ENCODE peak calls at places on chromosomes 16 and 17, in seven cellular contexts. O, E, Z, R, P, V and A are unnamed samples.

GRCh38 chr17:5788266-5788900 is 204.1 kb upstream of the NLRP1 start:
- DNase-seq in O (no peak), E (no peak), Z (no peak), R (no peak), P (no peak), V (no peak), A (no peak)

GRCh38 chr16:86227801-86228200 is 282.5 kb upstream of the FOXF1 start:
- DNase-seq in O (no peak), E (no peak), Z (no peak), R (peak), P (no peak), V (no peak), A (no peak)

GRCh38 chr17:72764632-72765041 is 327.9 kb downstream of the SLC39A11 start:
- DNase-seq in O (no peak), E (no peak), Z (no peak), R (peak), P (no peak), V (no peak), A (no peak)

GRCh38 chr17:79192503-79193500 is 118.2 kb downstream of the ENGASE start:
- DNase-seq in O (peak), E (no peak), Z (peak), R (peak), P (peak), V (peak), A (peak)

GRCh38 chr17:50973557-50974494 is 107.7 kb upstream of the TOB1 start:
- DNase-seq in O (no peak), E (no peak), Z (no peak), R (no peak), P (no peak), V (no peak), A (no peak)

GRCh38 chr16:78108451-78108850 is 9.0 kb downstream of the WWOX start:
- DNase-seq in O (no peak), E (no peak), Z (no peak), R (no peak), P (no peak), V (no peak), A (no peak)

GRCh38 chr17:64491034-64491860 is 5.6 kb downstream of the POLG2 start:
- DNase-seq in O (peak), E (peak), Z (no peak), R (peak), P (no peak), V (no peak), A (no peak)

GRCh38 chr17:41710472-41711090 is 1.6 kb upstream of the GAST start:
- DNase-seq in O (peak), E (peak), Z (no peak), R (peak), P (no peak), V (no peak), A (no peak)

GRCh38 chr17:77034677-77035424 is 105.9 kb upstream of the SEC14L1 start:
- DNase-seq in O (no peak), E (no peak), Z (no peak), R (no peak), P (no peak), V (no peak), A (no peak)

GRCh38 chr17:39485555-39485954 is 24.3 kb downstream of the CDK12 start:
- DNase-seq in O (peak), E (no peak), Z (no peak), R (peak), P (no peak), V (no peak), A (no peak)

GRCh38 chr16:7221157-7221556 is 111.5 kb upstream of the RBFOX1 start:
- DNase-seq in O (no peak), E (no peak), Z (no peak), R (no peak), P (no peak), V (no peak), A (no peak)

GRCh38 chr17:64781394-64781793 is 119.3 kb upstream of the SMURF2 start:
- DNase-seq in O (peak), E (no peak), Z (peak), R (no peak), P (peak), V (no peak), A (no peak)

GRCh38 chr16:88790312-88791150 is 5.5 kb upstream of the PIEZO1 start:
- DNase-seq in O (peak), E (no peak), Z (no peak), R (no peak), P (peak), V (no peak), A (no peak)

GRCh38 chr16:26736084-26736483 is 330.6 kb upstream of the C16orf82 start:
- DNase-seq in O (no peak), E (no peak), Z (no peak), R (no peak), P (no peak), V (no peak), A (no peak)

GRCh38 chr17:78986048-78986648 is 6.4 kb upstream of the LGALS3BP start:
- DNase-seq in O (peak), E (no peak), Z (peak), R (peak), P (peak), V (no peak), A (no peak)

GRCh38 chr16:57618306-57619132 is 9.9 kb upstream of the ADGRG1 start:
- DNase-seq in O (peak), E (peak), Z (no peak), R (no peak), P (no peak), V (no peak), A (no peak)

GRCh38 chr16:3641801-3642396 is 12.6 kb upstream of the DNASE1 start:
- DNase-seq in O (no peak), E (no peak), Z (no peak), R (no peak), P (no peak), V (no peak), A (no peak)

GRCh38 chr17:66952681-66953638 is 11.5 kb upstream of the CACNG4 start:
- DNase-seq in O (no peak), E (no peak), Z (no peak), R (no peak), P (no peak), V (no peak), A (no peak)

GRCh38 chr17:13016881-13017622 is 775 bp downstream of the ELAC2 start:
- DNase-seq in O (peak), E (no peak), Z (no peak), R (no peak), P (no peak), V (no peak), A (no peak)

GRCh38 chr17:37791434-37791833 is 46.6 kb upstream of the HNF1B start:
- DNase-seq in O (peak), E (peak), Z (no peak), R (peak), P (no peak), V (no peak), A (no peak)

GRCh38 chr16:69260019-69260418 is 51.1 kb upstream of the VPS4A start:
- DNase-seq in O (no peak), E (no peak), Z (no peak), R (no peak), P (no peak), V (no peak), A (no peak)

GRCh38 chr16:77805403-77805802 is 17.0 kb downstream of the VAT1L start:
- DNase-seq in O (no peak), E (no peak), Z (peak), R (no peak), P (peak), V (no peak), A (no peak)

GRCh38 chr17:57408064-57408811 is 151.9 kb downstream of the MSI2 start:
- DNase-seq in O (no peak), E (no peak), Z (no peak), R (no peak), P (no peak), V (no peak), A (no peak)

GRCh38 chr16:81558444-81559175 is 114.0 kb downstream of the CMIP start:
- DNase-seq in O (no peak), E (no peak), Z (no peak), R (no peak), P (no peak), V (no peak), A (peak)

GRCh38 chr16:28163699-28164584 is 47.8 kb downstream of the XPO6 start:
- DNase-seq in O (peak), E (no peak), Z (no peak), R (peak), P (no peak), V (no peak), A (no peak)

GRCh38 chr16:30984669-30985400 is at the start of gene HSD3B7:
- DNase-seq in O (peak), E (peak), Z (peak), R (peak), P (peak), V (peak), A (peak)

GRCh38 chr17:3835410-3836229 is 10.4 kb downstream of the NCBP3 start:
- DNase-seq in O (peak), E (no peak), Z (peak), R (no peak), P (no peak), V (no peak), A (no peak)

GRCh38 chr16:81237942-81238295 is 570 bp upstream of the BCO1 start:
- DNase-seq in O (no peak), E (no peak), Z (no peak), R (no peak), P (no peak), V (no peak), A (no peak)

GRCh38 chr17:80145076-80146075 is 1.6 kb downstream of the EIF4A3 start:
- DNase-seq in O (no peak), E (no peak), Z (no peak), R (no peak), P (no peak), V (no peak), A (no peak)

GRCh38 chr16:85395207-85395912 is 217.8 kb upstream of the GSE1 start:
- DNase-seq in O (peak), E (peak), Z (peak), R (peak), P (peak), V (no peak), A (no peak)

GRCh38 chr16:27199747-27200146 is 3.6 kb upstream of the KDM8 start:
- DNase-seq in O (no peak), E (no peak), Z (no peak), R (no peak), P (no peak), V (no peak), A (no peak)

GRCh38 chr17:45021607-45022287 is 29.7 kb downstream of the DCAKD start:
- DNase-seq in O (peak), E (peak), Z (peak), R (peak), P (peak), V (peak), A (peak)

GRCh38 chr17:66676421-66676820 is 158.5 kb upstream of the CACNG5 start:
- DNase-seq in O (no peak), E (no peak), Z (no peak), R (no peak), P (no peak), V (no peak), A (no peak)

DNA sequence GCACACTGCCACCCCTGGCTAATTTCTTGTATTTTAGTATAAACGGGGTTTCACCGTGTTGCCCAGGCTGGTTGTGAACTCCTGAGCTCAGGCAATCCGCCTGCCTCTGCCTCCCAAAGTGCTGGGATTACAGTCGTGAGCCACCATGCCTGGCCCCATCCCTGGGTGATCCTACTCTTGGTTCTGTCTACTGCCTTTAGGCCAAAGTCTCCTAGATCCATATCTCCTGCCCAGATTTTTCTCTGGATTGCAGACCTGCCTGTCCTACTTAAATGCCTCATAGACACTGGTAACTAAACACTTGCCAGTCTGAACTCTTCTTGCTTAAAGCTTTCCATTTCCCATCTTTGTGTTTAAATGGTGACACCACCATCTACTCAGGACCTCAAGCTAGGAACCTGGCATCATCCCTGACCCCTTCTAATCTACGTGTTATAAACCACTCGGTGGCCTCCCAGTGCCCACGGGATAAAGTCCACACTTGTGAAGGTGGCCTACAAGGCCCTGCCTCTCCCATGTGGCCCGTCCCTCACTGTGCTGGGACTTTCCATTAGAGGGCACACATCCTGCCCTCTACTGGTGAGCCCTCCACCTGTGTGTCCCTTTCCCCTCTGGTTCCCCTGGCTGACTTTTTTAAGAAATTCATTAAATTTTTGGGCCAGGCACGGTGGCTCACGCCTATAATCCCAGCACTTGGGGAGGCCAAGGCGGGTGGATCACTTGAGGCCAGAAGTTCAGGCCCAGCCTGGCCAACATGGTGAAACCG is 51.1 kb downstream of the USP43 start:
- DNase-seq in O (no peak), E (no peak), Z (no peak), R (no peak), P (no peak), V (no peak), A (no peak)
- TF ChIP-seq CTCF in O (no peak), E (no peak), Z (no peak), R (no peak), P (no peak), V (no peak), A (no peak)

GRCh38 chr16:23595951-23596720 is at the start of gene NDUFAB1:
- DNase-seq in O (peak), E (peak), Z (peak), R (peak), P (peak), V (peak), A (peak)

GRCh38 chr16:23594186-23594585 is 1.9 kb downstream of the NDUFAB1 start:
- DNase-seq in O (no peak), E (no peak), Z (peak), R (no peak), P (no peak), V (no peak), A (no peak)

GRCh38 chr16:23595246-23595950 is 718 bp downstream of the NDUFAB1 start:
- DNase-seq in O (peak), E (no peak), Z (no peak), R (no peak), P (no peak), V (peak), A (no peak)

DNA sequence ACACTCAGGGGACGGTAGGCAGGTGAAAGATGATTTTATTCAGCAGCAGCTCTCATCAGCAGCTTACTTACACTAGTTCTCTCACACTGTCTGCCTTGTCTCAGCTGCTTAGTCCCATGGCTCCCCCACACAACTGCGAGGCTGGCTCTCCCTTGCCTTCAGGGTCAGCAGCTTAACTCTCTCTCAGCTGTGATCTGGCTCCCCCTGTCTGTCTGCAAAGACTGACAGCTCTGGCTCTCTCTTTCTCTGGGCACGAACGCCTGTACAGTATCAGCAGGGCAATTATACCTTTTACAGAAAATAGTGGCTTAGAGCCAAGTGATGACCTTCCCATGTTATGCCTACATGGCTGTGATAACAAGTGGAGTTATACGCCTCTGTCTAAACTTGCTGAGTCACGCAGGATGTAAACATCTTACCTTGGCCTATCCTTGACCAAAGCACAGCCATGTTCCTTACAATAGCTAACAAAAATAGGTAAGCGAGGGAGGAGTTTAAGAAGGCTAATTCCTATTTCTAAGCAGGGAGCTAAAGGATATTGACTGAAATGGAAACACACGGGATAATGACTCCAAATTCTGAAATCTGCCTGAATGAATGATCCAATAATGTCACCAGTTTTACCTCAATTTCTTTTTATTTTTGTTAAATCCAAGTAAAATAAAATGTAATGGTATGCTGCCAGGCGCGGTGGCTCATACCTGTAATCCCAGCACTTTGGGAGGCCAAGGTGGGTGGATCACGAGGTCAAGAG is 1.1 kb upstream of the NDUFAB1 start:
- DNase-seq in O (peak), E (peak), Z (peak), R (no peak), P (no peak), V (peak), A (no peak)
- TF ChIP-seq CTCF in O (no peak), E (peak), Z (no peak), R (no peak), P (no peak), V (no peak), A (no peak)

GRCh38 chr16:2056077-2056476 is 8.3 kb downstream of the TSC2 start:
- DNase-seq in O (no peak), E (peak), Z (no peak), R (no peak), P (no peak), V (no peak), A (no peak)
- TF ChIP-seq CTCF in O (no peak), E (peak), Z (no peak), R (peak), P (peak), V (no peak), A (no peak)

GRCh38 chr17:82295472-82295814 is 21.9 kb upstream of the CSNK1D start:
- DNase-seq in O (no peak), E (no peak), Z (no peak), R (no peak), P (no peak), V (no peak), A (no peak)

GRCh38 chr17:82289822-82290541 is 16.5 kb upstream of the CSNK1D start:
- DNase-seq in O (no peak), E (no peak), Z (no peak), R (no peak), P (no peak), V (no peak), A (no peak)

GRCh38 chr17:82291582-82292250 is 18.2 kb upstream of the CSNK1D start:
- DNase-seq in O (no peak), E (no peak), Z (no peak), R (no peak), P (no peak), V (no peak), A (no peak)

GRCh38 chr17:82294086-82294773 is 20.7 kb upstream of the CSNK1D start:
- DNase-seq in O (no peak), E (no peak), Z (no peak), R (no peak), P (no peak), V (no peak), A (no peak)

GRCh38 chr17:82292251-82293154 is 19.0 kb upstream of the CSNK1D start:
- DNase-seq in O (peak), E (peak), Z (peak), R (peak), P (peak), V (peak), A (peak)
- TF ChIP-seq CTCF in O (no peak), E (no peak), Z (no peak), R (no peak), P (no peak), V (no peak), A (no peak)

DNA sequence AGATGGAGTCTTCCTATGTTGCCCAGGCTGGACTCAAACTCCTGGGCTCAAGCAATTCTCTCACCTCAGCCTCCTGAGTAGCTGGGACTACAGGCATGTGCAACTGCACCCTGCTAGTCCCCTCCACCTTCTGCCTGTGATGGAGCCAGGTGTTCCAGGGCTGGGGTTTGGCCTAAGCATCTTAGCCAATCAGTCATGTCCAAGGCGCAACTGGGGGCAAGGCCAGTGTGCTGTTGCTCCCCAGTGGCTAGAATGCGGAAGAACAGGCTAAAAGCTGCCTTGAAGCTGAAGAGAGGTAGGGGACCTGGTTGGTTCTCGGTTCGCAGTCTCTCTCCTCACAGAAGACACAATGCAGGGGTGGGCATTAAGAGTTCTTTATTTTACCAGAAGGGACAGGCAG is 18.6 kb downstream of the FLOT2 start:
- DNase-seq in O (peak), E (peak), Z (no peak), R (peak), P (no peak), V (no peak), A (no peak)
- TF ChIP-seq CTCF in O (peak), E (peak), Z (no peak), R (peak), P (no peak), V (peak), A (peak)

GRCh38 chr17:74408262-74408661 is 23.6 kb upstream of the GPRC5C start:
- DNase-seq in O (peak), E (no peak), Z (no peak), R (peak), P (no peak), V (no peak), A (no peak)
- TF ChIP-seq CTCF in O (peak), E (no peak), Z (no peak), R (no peak), P (no peak), V (no peak), A (no peak)

DNA sequence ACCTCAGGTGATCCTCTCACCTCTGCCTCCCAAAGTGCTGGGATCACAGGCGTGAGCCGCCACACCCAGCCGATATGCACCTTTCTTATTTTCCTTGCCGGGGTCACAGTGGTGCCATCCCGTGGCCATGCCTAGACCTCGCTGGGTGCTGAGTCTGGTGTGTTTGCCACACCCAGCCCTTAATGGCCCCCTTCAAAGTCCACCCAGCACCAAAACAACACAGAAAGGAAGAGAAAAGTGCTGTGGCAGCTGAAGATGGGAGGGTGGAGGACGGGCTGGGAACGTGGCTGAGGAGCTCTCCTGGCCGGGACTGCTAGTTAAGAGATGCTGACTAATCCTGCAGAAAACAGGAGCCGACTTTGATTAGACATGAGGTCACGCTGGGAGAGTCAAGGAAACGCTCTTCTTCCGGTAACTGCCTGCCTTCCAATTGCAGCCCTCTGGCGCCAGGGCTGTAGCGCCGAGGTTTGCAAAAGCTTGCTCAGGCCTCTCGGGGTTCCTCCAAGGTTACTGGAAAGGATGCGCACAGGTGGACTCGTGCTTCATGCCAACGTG is 10.9 kb downstream of the SLC43A2 start:
- DNase-seq in O (peak), E (no peak), Z (no peak), R (peak), P (no peak), V (no peak), A (no peak)
- TF ChIP-seq CTCF in O (no peak), E (no peak), Z (no peak), R (no peak), P (no peak), V (no peak), A (no peak)

GRCh38 chr16:66419527-66419926 is 7.6 kb upstream of the BEAN1 start:
- DNase-seq in O (no peak), E (no peak), Z (no peak), R (no peak), P (no peak), V (no peak), A (no peak)
- TF ChIP-seq CTCF in O (peak), E (peak), Z (no peak), R (no peak), P (no peak), V (no peak), A (peak)